ENCODE peak calls at places on chromosomes 16 and 17, in nine cellular contexts. J is trophoblast cell; T is pancreas; R is Panc1; Q is Caco-2; N is HTR-8/SVneo; H is glomerular endothelial cell; K is Ammon's horn; W is stimulated activated CD4-positive, alpha-beta T cell treated with anti-CD3 and anti-CD28 coated beads, Interleukin-2, amount 100 ng/mL, for 24 hours. X is an unnamed sample.

GRCh38 chr17:45170280-45170975 is 8.8 kb downstream of the HEXIM2 start:
- DNase-seq in K (peak), T (no peak), W (no peak), H (no peak), N (no peak), J (no peak), Q (no peak), R (no peak), X (no peak)

GRCh38 chr16:17468611-17469010 is 2.1 kb downstream of the XYLT1 start:
- DNase-seq in K (no peak), N (no peak), R (no peak), T (no peak), H (no peak), W (no peak), J (no peak), Q (no peak), X (no peak)

GRCh38 chr17:80950466-80951120 is 41.0 kb upstream of the CHMP6 start:
- DNase-seq in R (no peak), H (no peak), T (no peak), Q (peak), J (no peak), K (no peak), N (no peak), W (no peak), X (no peak)

GRCh38 chr17:75325827-75326586 is 36.8 kb upstream of the SLC25A19 start:
- DNase-seq in J (peak), W (no peak), Q (no peak), N (peak), K (peak), H (peak), T (no peak), R (no peak), X (no peak)

GRCh38 chr16:57166951-57167350 is 18.9 kb downstream of the PSME3IP1 start:
- DNase-seq in Q (no peak), N (no peak), T (no peak), H (no peak), J (no peak), K (no peak), R (no peak), W (no peak), X (no peak)

GRCh38 chr17:1711804-1712203 is 1.6 kb upstream of the TLCD2 start:
- DNase-seq in J (no peak), T (no peak), R (no peak), W (no peak), Q (no peak), H (no peak), K (no peak), N (no peak), X (no peak)

GRCh38 chr16:27179500-27180072 is 23.7 kb upstream of the KDM8 start:
- DNase-seq in T (peak), W (peak), R (no peak), H (no peak), Q (peak), J (peak), K (peak), N (peak), X (no peak)

GRCh38 chr17:43755389-43755875 is 3.2 kb downstream of the SOST start:
- DNase-seq in N (no peak), R (no peak), W (no peak), T (no peak), Q (no peak), H (no peak), J (no peak), K (no peak), X (no peak)

GRCh38 chr17:54900457-54901229 is at the start of gene TOM1L1:
- DNase-seq in R (no peak), Q (peak), J (peak), K (peak), T (peak), H (no peak), W (no peak), N (peak), X (peak)